ENCODE peak calls at places on chromosomes 5 and 9, in ten cellular contexts. W is T-helper 2 cell; O is AG04450; X is CD8-positive, alpha-beta memory T cell; J is CD4-positive, alpha-beta T cell; E is posterior cingulate gyrus; T is left ventricle myocardium inferior; U is NCI-H2081; B is NCI-H2171 treated with DMSO at 0.1 percent for 48 hours; F is EL. M is an unnamed sample.

GRCh38 chr9:131233989-131234388 is 42.3 kb downstream of the FAM78A start:
- DNase-seq in W (no peak), O (no peak), X (no peak), J (no peak), E (no peak), T (no peak), U (no peak), B (no peak), F (no peak), M (no peak)

GRCh38 chr9:16970321-16970720 is 99.9 kb upstream of the BNC2 start:
- DNase-seq in W (no peak), O (no peak), X (no peak), J (no peak), E (no peak), T (no peak), U (no peak), B (no peak), F (no peak), M (no peak)

GRCh38 chr5:10546186-10546585 is 17.7 kb upstream of the ANKRD33B start:
- DNase-seq in W (no peak), O (no peak), X (no peak), J (no peak), E (no peak), T (no peak), U (no peak), B (no peak), F (no peak), M (no peak)

GRCh38 chr5:168334161-168335094 is 43.0 kb downstream of the WWC1 start:
- DNase-seq in W (no peak), O (peak), X (no peak), J (no peak), E (peak), T (no peak), U (no peak), B (no peak), F (peak), M (peak)

GRCh38 chr9:35690447-35691324 is 961 bp upstream of the TPM2 start:
- DNase-seq in W (peak), O (no peak), X (peak), J (no peak), E (peak), T (peak), U (peak), B (no peak), F (peak), M (peak)

GRCh38 chr9:108057421-108058136 is 568.0 kb upstream of the KLF4 start:
- DNase-seq in W (no peak), O (peak), X (no peak), J (no peak), E (no peak), T (no peak), U (no peak), B (no peak), F (peak), M (no peak)

GRCh38 chr9:84937086-84937670 is 267.6 kb downstream of the NTRK2 start:
- DNase-seq in W (no peak), O (no peak), X (no peak), J (no peak), E (no peak), T (no peak), U (no peak), B (no peak), F (no peak), M (peak)

GRCh38 chr5:42951169-42951846 is 88.8 kb downstream of the ANXA2R start:
- DNase-seq in W (peak), O (no peak), X (peak), J (peak), E (peak), T (peak), U (peak), B (no peak), F (peak), M (no peak)

GRCh38 chr9:71901695-71902094 is 9.3 kb downstream of the ABHD17B start:
- DNase-seq in W (no peak), O (no peak), X (no peak), J (no peak), E (no peak), T (no peak), U (no peak), B (no peak), F (no peak), M (no peak)

GRCh38 chr5:76850543-76851140 is 828 bp downstream of the S100Z start:
- DNase-seq in W (no peak), O (no peak), X (no peak), J (no peak), E (no peak), T (no peak), U (no peak), B (no peak), F (no peak), M (no peak)

GRCh38 chr5:99879791-99880511 is 655.2 kb upstream of the FAM174A start:
- DNase-seq in W (no peak), O (no peak), X (no peak), J (no peak), E (no peak), T (no peak), U (no peak), B (no peak), F (no peak), M (no peak)

GRCh38 chr5:124986667-124987066 is 240.2 kb upstream of the ZNF608 start:
- DNase-seq in W (no peak), O (no peak), X (no peak), J (no peak), E (no peak), T (no peak), U (peak), B (no peak), F (no peak), M (no peak)

GRCh38 chr5:129400395-129400983 is 59.6 kb upstream of the ADAMTS19 start:
- DNase-seq in W (no peak), O (no peak), X (no peak), J (no peak), E (no peak), T (no peak), U (peak), B (peak), F (no peak), M (no peak)

GRCh38 chr9:91646702-91647101 is 223.1 kb upstream of the NFIL3 start:
- DNase-seq in W (no peak), O (no peak), X (no peak), J (no peak), E (no peak), T (no peak), U (no peak), B (no peak), F (no peak), M (no peak)

GRCh38 chr9:109968332-109968657 is 188.3 kb downstream of the PALM2AKAP2 start:
- DNase-seq in W (no peak), O (no peak), X (no peak), J (no peak), E (no peak), T (no peak), U (no peak), B (no peak), F (no peak), M (no peak)

GRCh38 chr9:17962747-17963146 is 383.9 kb downstream of the SH3GL2 start:
- DNase-seq in W (no peak), O (no peak), X (no peak), J (no peak), E (no peak), T (peak), U (no peak), B (no peak), F (no peak), M (no peak)

GRCh38 chr5:34007116-34007674 is 655 bp downstream of the AMACR start:
- DNase-seq in W (no peak), O (no peak), X (no peak), J (no peak), E (peak), T (no peak), U (peak), B (no peak), F (peak), M (no peak)

GRCh38 chr5:61277190-61277589 is 54.9 kb upstream of the ZSWIM6 start:
- DNase-seq in W (no peak), O (peak), X (no peak), J (no peak), E (no peak), T (no peak), U (no peak), B (no peak), F (peak), M (no peak)

GRCh38 chr9:8706546-8706945 is 907.0 kb upstream of the DMAC1 start:
- DNase-seq in W (no peak), O (no peak), X (no peak), J (no peak), E (no peak), T (no peak), U (no peak), B (no peak), F (no peak), M (no peak)

GRCh38 chr5:139651863-139652787 is 4.0 kb downstream of the CXXC5 start:
- DNase-seq in W (peak), O (no peak), X (peak), J (peak), E (peak), T (peak), U (peak), B (peak), F (peak), M (peak)

GRCh38 chr5:135448071-135448704 is 1.0 kb upstream of the DCANP1 start:
- DNase-seq in W (no peak), O (no peak), X (no peak), J (no peak), E (no peak), T (no peak), U (no peak), B (no peak), F (no peak), M (no peak)

GRCh38 chr5:108280248-108280647 is 101.7 kb downstream of the FBXL17 start:
- DNase-seq in W (no peak), O (no peak), X (no peak), J (no peak), E (no peak), T (no peak), U (no peak), B (no peak), F (no peak), M (no peak)

GRCh38 chr5:54295658-54296276 is 14.6 kb downstream of the ARL15 start:
- DNase-seq in W (no peak), O (no peak), X (no peak), J (no peak), E (no peak), T (peak), U (no peak), B (no peak), F (no peak), M (no peak)

GRCh38 chr9:5630038-5630507 is 1.2 kb downstream of the RIC1 start:
- DNase-seq in W (no peak), O (no peak), X (no peak), J (no peak), E (no peak), T (no peak), U (peak), B (peak), F (peak), M (no peak)

GRCh38 chr5:142426676-142427364 is 102.0 kb upstream of the SPRY4 start:
- DNase-seq in W (no peak), O (no peak), X (no peak), J (no peak), E (no peak), T (no peak), U (peak), B (no peak), F (no peak), M (no peak)

GRCh38 chr9:15221746-15222145 is 85.3 kb downstream of the TTC39B start:
- DNase-seq in W (no peak), O (no peak), X (no peak), J (no peak), E (no peak), T (no peak), U (no peak), B (no peak), F (no peak), M (no peak)

GRCh38 chr5:35372482-35372881 is 142.2 kb upstream of the PRLR start:
- DNase-seq in W (no peak), O (no peak), X (no peak), J (no peak), E (no peak), T (no peak), U (no peak), B (no peak), F (no peak), M (no peak)

GRCh38 chr5:67971223-67971830 is 244.2 kb upstream of the PIK3R1 start:
- DNase-seq in W (no peak), O (peak), X (no peak), J (no peak), E (no peak), T (no peak), U (no peak), B (no peak), F (peak), M (no peak)

GRCh38 chr5:103211858-103212500 is 46.6 kb upstream of the MACIR start:
- DNase-seq in W (no peak), O (no peak), X (no peak), J (no peak), E (no peak), T (no peak), U (no peak), B (no peak), F (no peak), M (no peak)

GRCh38 chr5:79495311-79495710 is 18.6 kb downstream of the HOMER1 start:
- DNase-seq in W (no peak), O (no peak), X (no peak), J (no peak), E (no peak), T (no peak), U (peak), B (no peak), F (no peak), M (peak)

GRCh38 chr9:38380872-38381534 is 11.5 kb upstream of the ALDH1B1 start:
- DNase-seq in W (no peak), O (no peak), X (no peak), J (no peak), E (no peak), T (no peak), U (peak), B (no peak), F (no peak), M (no peak)

GRCh38 chr5:149667084-149667826 is 62.9 kb upstream of the PPARGC1B start:
- DNase-seq in W (no peak), O (no peak), X (no peak), J (no peak), E (no peak), T (no peak), U (peak), B (peak), F (peak), M (no peak)

GRCh38 chr5:1540166-1540565 is 16.4 kb upstream of the LPCAT1 start:
- DNase-seq in W (no peak), O (no peak), X (peak), J (no peak), E (no peak), T (no peak), U (no peak), B (no peak), F (no peak), M (no peak)